ENCODE peak calls at places on chromosomes 2 and 18, in eight cellular contexts. G, V, F, M, J, Q, N and K are unnamed samples.

GRCh38 chr18:12652861-12653401 is 5.0 kb downstream of the SPIRE1 start:
- DNase-seq in G (no peak), V (no peak), F (peak), M (peak), J (no peak), Q (no peak), N (no peak), K (no peak)

GRCh38 chr2:149466635-149467034 is 120.9 kb downstream of the MMADHC start:
- DNase-seq in G (no peak), V (no peak), F (no peak), M (no peak), J (no peak), Q (no peak), N (no peak), K (no peak)

GRCh38 chr2:209933499-209934458 is 68.7 kb upstream of the RPE start:
- DNase-seq in G (peak), V (no peak), F (peak), M (no peak), J (no peak), Q (no peak), N (no peak), K (no peak)

GRCh38 chr2:65818873-65819451 is 386.6 kb upstream of the SPRED2 start:
- DNase-seq in G (no peak), V (no peak), F (no peak), M (no peak), J (no peak), Q (no peak), N (no peak), K (no peak)

GRCh38 chr2:186603208-186603765 is 13.4 kb downstream of the ITGAV start:
- DNase-seq in G (no peak), V (no peak), F (no peak), M (no peak), J (no peak), Q (no peak), N (no peak), K (no peak)

GRCh38 chr2:39632871-39633270 is 32.8 kb upstream of the TMEM178A start:
- DNase-seq in G (no peak), V (no peak), F (peak), M (no peak), J (no peak), Q (no peak), N (no peak), K (no peak)

GRCh38 chr2:58427572-58428285 is 186.6 kb upstream of the FANCL start:
- DNase-seq in G (no peak), V (no peak), F (peak), M (peak), J (peak), Q (no peak), N (no peak), K (peak)

GRCh38 chr2:69945447-69945846 is 16.0 kb downstream of the ASPRV1 start:
- DNase-seq in G (no peak), V (no peak), F (no peak), M (no peak), J (no peak), Q (no peak), N (no peak), K (no peak)

GRCh38 chr2:120367649-120368048 is 21.7 kb downstream of the INHBB start:
- DNase-seq in G (peak), V (no peak), F (no peak), M (no peak), J (no peak), Q (no peak), N (no peak), K (no peak)

GRCh38 chr18:25464211-25464610 is 112.2 kb upstream of the ZNF521 start:
- DNase-seq in G (peak), V (no peak), F (peak), M (no peak), J (no peak), Q (no peak), N (no peak), K (no peak)

GRCh38 chr2:188529710-188530109 is 238.0 kb downstream of the GULP1 start:
- DNase-seq in G (no peak), V (no peak), F (no peak), M (no peak), J (no peak), Q (no peak), N (no peak), K (no peak)

GRCh38 chr2:216572582-216573578 is 60.3 kb upstream of the IGFBP2 start:
- DNase-seq in G (no peak), V (peak), F (peak), M (no peak), J (no peak), Q (no peak), N (no peak), K (no peak)

GRCh38 chr2:170276926-170277571 is 99.1 kb downstream of the MYO3B start:
- DNase-seq in G (no peak), V (no peak), F (no peak), M (no peak), J (peak), Q (no peak), N (no peak), K (no peak)

GRCh38 chr18:49899647-49900330 is 86.5 kb upstream of the ACAA2 start:
- DNase-seq in G (no peak), V (no peak), F (no peak), M (peak), J (peak), Q (no peak), N (no peak), K (no peak)

GRCh38 chr2:95020275-95021014 is 5.1 kb upstream of the MAL start:
- DNase-seq in G (no peak), V (no peak), F (no peak), M (no peak), J (no peak), Q (no peak), N (no peak), K (no peak)

GRCh38 chr2:195763866-195764265 is 106.8 kb downstream of the SLC39A10 start:
- DNase-seq in G (peak), V (no peak), F (no peak), M (no peak), J (no peak), Q (no peak), N (no peak), K (no peak)

GRCh38 chr2:38601061-38601460 is 1.7 kb downstream of the HNRNPLL start:
- DNase-seq in G (no peak), V (no peak), F (peak), M (no peak), J (no peak), Q (no peak), N (no peak), K (no peak)

GRCh38 chr2:46651363-46652099 is 172.2 kb downstream of the TMEM247 start:
- DNase-seq in G (no peak), V (no peak), F (no peak), M (no peak), J (no peak), Q (no peak), N (no peak), K (no peak)